ENCODE peak calls at places on chromosomes 11 and 22, in seven cellular contexts. One of them, this sample, is unnamed.

GRCh38 chr11:59562292-59562691 is 51.0 kb downstream of the OR4D9 start:
- DNase-seq in K562: no peak
- DNase-seq in upper lobe of left lung: no peak
- DNase-seq in CD8-positive, alpha-beta memory T cell: no peak
- DNase-seq in naive thymus-derived CD4-positive, alpha-beta T cell: no peak
- DNase-seq in uterus: no peak
- DNase-seq in aorta: no peak
- DNase-seq in this sample: no peak

GRCh38 chr11:23539556-23539955 is 679.3 kb upstream of the CCDC179 start:
- DNase-seq in K562: no peak
- DNase-seq in upper lobe of left lung: no peak
- DNase-seq in CD8-positive, alpha-beta memory T cell: no peak
- DNase-seq in naive thymus-derived CD4-positive, alpha-beta T cell: no peak
- DNase-seq in uterus: no peak
- DNase-seq in aorta: no peak
- DNase-seq in this sample: no peak

GRCh38 chr11:102940714-102941588 is 14.6 kb downstream of the MMP13 start:
- DNase-seq in K562: peak
- DNase-seq in upper lobe of left lung: no peak
- DNase-seq in CD8-positive, alpha-beta memory T cell: peak
- DNase-seq in naive thymus-derived CD4-positive, alpha-beta T cell: peak
- DNase-seq in uterus: peak
- DNase-seq in aorta: no peak
- DNase-seq in this sample: peak

GRCh38 chr11:44728085-44728410 is 1.3 kb downstream of the TSPAN18 start:
- DNase-seq in K562: no peak
- DNase-seq in upper lobe of left lung: no peak
- DNase-seq in CD8-positive, alpha-beta memory T cell: no peak
- DNase-seq in naive thymus-derived CD4-positive, alpha-beta T cell: no peak
- DNase-seq in uterus: no peak
- DNase-seq in aorta: no peak
- DNase-seq in this sample: no peak

GRCh38 chr11:119666463-119667131 is 62.4 kb downstream of the NECTIN1 start:
- DNase-seq in K562: peak
- DNase-seq in upper lobe of left lung: no peak
- DNase-seq in CD8-positive, alpha-beta memory T cell: peak
- DNase-seq in naive thymus-derived CD4-positive, alpha-beta T cell: peak
- DNase-seq in uterus: peak
- DNase-seq in aorta: peak
- DNase-seq in this sample: peak

GRCh38 chr11:56375324-56375723 is at the start of gene OR8U1:
- DNase-seq in K562: no peak
- DNase-seq in upper lobe of left lung: no peak
- DNase-seq in CD8-positive, alpha-beta memory T cell: no peak
- DNase-seq in naive thymus-derived CD4-positive, alpha-beta T cell: no peak
- DNase-seq in uterus: no peak
- DNase-seq in aorta: no peak
- DNase-seq in this sample: no peak

GRCh38 chr11:68120212-68121066 is 749 bp downstream of the CHKA start:
- DNase-seq in K562: peak
- DNase-seq in upper lobe of left lung: peak
- DNase-seq in CD8-positive, alpha-beta memory T cell: peak
- DNase-seq in naive thymus-derived CD4-positive, alpha-beta T cell: peak
- DNase-seq in uterus: peak
- DNase-seq in aorta: peak
- DNase-seq in this sample: peak

GRCh38 chr22:48940266-48940987 is 887.2 kb downstream of the BRD1 start:
- DNase-seq in K562: no peak
- DNase-seq in upper lobe of left lung: no peak
- DNase-seq in CD8-positive, alpha-beta memory T cell: no peak
- DNase-seq in naive thymus-derived CD4-positive, alpha-beta T cell: no peak
- DNase-seq in uterus: no peak
- DNase-seq in aorta: no peak
- DNase-seq in this sample: no peak

GRCh38 chr11:16612801-16613400 is 125.5 kb upstream of the C11orf58 start:
- DNase-seq in K562: no peak
- DNase-seq in upper lobe of left lung: no peak
- DNase-seq in CD8-positive, alpha-beta memory T cell: no peak
- DNase-seq in naive thymus-derived CD4-positive, alpha-beta T cell: no peak
- DNase-seq in uterus: no peak
- DNase-seq in aorta: no peak
- DNase-seq in this sample: no peak

GRCh38 chr22:35403356-35403755 is 3.4 kb downstream of the MCM5 start:
- DNase-seq in K562: no peak
- DNase-seq in upper lobe of left lung: no peak
- DNase-seq in CD8-positive, alpha-beta memory T cell: no peak
- DNase-seq in naive thymus-derived CD4-positive, alpha-beta T cell: no peak
- DNase-seq in uterus: no peak
- DNase-seq in aorta: no peak
- DNase-seq in this sample: no peak

GRCh38 chr22:22576244-22576988 is 17.4 kb upstream of the PRAME start:
- DNase-seq in K562: peak
- DNase-seq in upper lobe of left lung: no peak
- DNase-seq in CD8-positive, alpha-beta memory T cell: no peak
- DNase-seq in naive thymus-derived CD4-positive, alpha-beta T cell: no peak
- DNase-seq in uterus: no peak
- DNase-seq in aorta: peak
- DNase-seq in this sample: peak

GRCh38 chr11:34356576-34356917 is 1.3 kb downstream of the ABTB2 start:
- DNase-seq in K562: no peak
- DNase-seq in upper lobe of left lung: no peak
- DNase-seq in CD8-positive, alpha-beta memory T cell: peak
- DNase-seq in naive thymus-derived CD4-positive, alpha-beta T cell: no peak
- DNase-seq in uterus: peak
- DNase-seq in aorta: peak
- DNase-seq in this sample: no peak

GRCh38 chr11:3604169-3604568 is 37.6 kb downstream of the ART5 start:
- DNase-seq in K562: no peak
- DNase-seq in upper lobe of left lung: no peak
- DNase-seq in CD8-positive, alpha-beta memory T cell: no peak
- DNase-seq in naive thymus-derived CD4-positive, alpha-beta T cell: no peak
- DNase-seq in uterus: no peak
- DNase-seq in aorta: no peak
- DNase-seq in this sample: no peak

GRCh38 chr11:129102225-129102624 is 89.9 kb downstream of the ARHGAP32 start:
- DNase-seq in K562: no peak
- DNase-seq in upper lobe of left lung: no peak
- DNase-seq in CD8-positive, alpha-beta memory T cell: no peak
- DNase-seq in naive thymus-derived CD4-positive, alpha-beta T cell: no peak
- DNase-seq in uterus: no peak
- DNase-seq in aorta: no peak
- DNase-seq in this sample: no peak

GRCh38 chr22:21861290-21861848 is 6.1 kb downstream of the MAPK1 start:
- DNase-seq in K562: no peak
- DNase-seq in upper lobe of left lung: no peak
- DNase-seq in CD8-positive, alpha-beta memory T cell: no peak
- DNase-seq in naive thymus-derived CD4-positive, alpha-beta T cell: no peak
- DNase-seq in uterus: no peak
- DNase-seq in aorta: no peak
- DNase-seq in this sample: no peak

GRCh38 chr22:44920183-44920582 is 89.6 kb downstream of the PHF21B start:
- DNase-seq in K562: no peak
- DNase-seq in upper lobe of left lung: no peak
- DNase-seq in CD8-positive, alpha-beta memory T cell: no peak
- DNase-seq in naive thymus-derived CD4-positive, alpha-beta T cell: no peak
- DNase-seq in uterus: no peak
- DNase-seq in aorta: peak
- DNase-seq in this sample: no peak

GRCh38 chr22:38304526-38304925 is 12.7 kb downstream of the CSNK1E start:
- DNase-seq in K562: no peak
- DNase-seq in upper lobe of left lung: no peak
- DNase-seq in CD8-positive, alpha-beta memory T cell: no peak
- DNase-seq in naive thymus-derived CD4-positive, alpha-beta T cell: no peak
- DNase-seq in uterus: no peak
- DNase-seq in aorta: no peak
- DNase-seq in this sample: no peak

GRCh38 chr22:31501738-31502137 is 5.4 kb downstream of the SFI1 start:
- DNase-seq in K562: no peak
- DNase-seq in upper lobe of left lung: no peak
- DNase-seq in CD8-positive, alpha-beta memory T cell: no peak
- DNase-seq in naive thymus-derived CD4-positive, alpha-beta T cell: no peak
- DNase-seq in uterus: no peak
- DNase-seq in aorta: no peak
- DNase-seq in this sample: no peak
- H3K4me3 ChIP-seq in K562: no peak
- H3K4me3 ChIP-seq in upper lobe of left lung: no peak
- H3K4me3 ChIP-seq in CD8-positive, alpha-beta memory T cell: no peak
- H3K4me3 ChIP-seq in naive thymus-derived CD4-positive, alpha-beta T cell: no peak
- H3K4me3 ChIP-seq in uterus: no peak
- H3K4me3 ChIP-seq in aorta: no peak
- H3K4me3 ChIP-seq in this sample: no peak

GRCh38 chr11:62141111-62142042 is 17.6 kb downstream of the INCENP start:
- DNase-seq in K562: no peak
- DNase-seq in upper lobe of left lung: no peak
- DNase-seq in CD8-positive, alpha-beta memory T cell: no peak
- DNase-seq in naive thymus-derived CD4-positive, alpha-beta T cell: no peak
- DNase-seq in uterus: no peak
- DNase-seq in aorta: no peak
- DNase-seq in this sample: no peak

GRCh38 chr11:62144641-62145255 is 20.9 kb downstream of the INCENP start:
- DNase-seq in K562: no peak
- DNase-seq in upper lobe of left lung: no peak
- DNase-seq in CD8-positive, alpha-beta memory T cell: no peak
- DNase-seq in naive thymus-derived CD4-positive, alpha-beta T cell: no peak
- DNase-seq in uterus: no peak
- DNase-seq in aorta: peak
- DNase-seq in this sample: no peak

GRCh38 chr11:62142043-62142375 is 18.2 kb downstream of the INCENP start:
- DNase-seq in K562: no peak
- DNase-seq in upper lobe of left lung: no peak
- DNase-seq in CD8-positive, alpha-beta memory T cell: no peak
- DNase-seq in naive thymus-derived CD4-positive, alpha-beta T cell: no peak
- DNase-seq in uterus: no peak
- DNase-seq in aorta: no peak
- DNase-seq in this sample: no peak

GRCh38 chr11:62143727-62144126 is 19.9 kb downstream of the INCENP start:
- DNase-seq in K562: no peak
- DNase-seq in upper lobe of left lung: no peak
- DNase-seq in CD8-positive, alpha-beta memory T cell: no peak
- DNase-seq in naive thymus-derived CD4-positive, alpha-beta T cell: no peak
- DNase-seq in uterus: no peak
- DNase-seq in aorta: peak
- DNase-seq in this sample: no peak

DNA sequence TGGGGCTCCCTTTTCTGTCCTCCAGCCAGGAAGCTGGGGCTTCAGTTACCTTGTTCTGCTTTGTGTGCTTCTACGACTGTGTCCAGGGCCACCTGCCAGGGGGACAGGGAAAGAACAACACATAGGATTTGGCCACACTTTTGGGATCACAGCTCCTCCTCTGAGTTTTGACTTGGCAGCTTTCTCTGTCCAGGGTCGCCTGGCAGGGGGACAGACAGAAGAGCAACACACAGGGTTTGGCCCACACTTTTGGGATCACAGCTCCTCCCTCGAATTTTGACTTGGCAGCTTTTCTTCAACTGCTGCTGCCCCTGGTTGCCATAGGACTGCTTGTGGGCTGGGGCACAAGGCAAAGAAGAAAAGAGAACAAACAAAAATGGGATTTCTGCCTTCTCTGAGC is 19.1 kb downstream of the INCENP start:
- DNase-seq in K562: no peak
- DNase-seq in upper lobe of left lung: no peak
- DNase-seq in CD8-positive, alpha-beta memory T cell: no peak
- DNase-seq in naive thymus-derived CD4-positive, alpha-beta T cell: no peak
- DNase-seq in uterus: no peak
- DNase-seq in aorta: peak
- DNase-seq in this sample: no peak
- H3K27ac ChIP-seq in K562: no peak
- H3K27ac ChIP-seq in upper lobe of left lung: no peak
- H3K27ac ChIP-seq in CD8-positive, alpha-beta memory T cell: no peak
- H3K27ac ChIP-seq in naive thymus-derived CD4-positive, alpha-beta T cell: no peak
- H3K27ac ChIP-seq in uterus: no peak
- H3K27ac ChIP-seq in aorta: no peak
- H3K27ac ChIP-seq in this sample: no peak

DNA sequence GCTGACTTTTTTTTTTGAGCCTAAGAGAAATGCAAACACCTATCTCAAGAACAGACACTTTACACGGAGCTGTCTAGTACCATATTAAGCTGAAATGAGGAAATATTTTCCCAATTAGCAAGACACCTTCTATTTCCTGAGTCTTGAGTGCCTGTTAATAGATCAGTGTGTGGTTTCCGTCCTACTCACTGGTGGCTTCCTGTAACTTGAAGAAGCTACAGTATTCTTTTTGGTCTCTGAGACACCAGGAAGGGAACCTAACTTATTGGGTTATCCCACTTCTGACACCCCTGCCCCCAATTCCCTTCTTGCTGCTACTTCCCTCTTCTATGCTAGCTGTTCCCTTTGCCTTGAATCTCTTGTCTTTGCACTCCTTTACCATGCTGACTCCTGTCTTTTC is 92.7 kb downstream of the FDX1 start:
- DNase-seq in K562: peak
- DNase-seq in upper lobe of left lung: no peak
- DNase-seq in CD8-positive, alpha-beta memory T cell: no peak
- DNase-seq in naive thymus-derived CD4-positive, alpha-beta T cell: no peak
- DNase-seq in uterus: no peak
- DNase-seq in aorta: no peak
- DNase-seq in this sample: no peak
- H3K4me3 ChIP-seq in K562: no peak
- H3K4me3 ChIP-seq in upper lobe of left lung: no peak
- H3K4me3 ChIP-seq in CD8-positive, alpha-beta memory T cell: no peak
- H3K4me3 ChIP-seq in naive thymus-derived CD4-positive, alpha-beta T cell: no peak
- H3K4me3 ChIP-seq in uterus: no peak
- H3K4me3 ChIP-seq in aorta: no peak
- H3K4me3 ChIP-seq in this sample: no peak

GRCh38 chr11:125275905-125276634 is 111.5 kb downstream of the PKNOX2 start:
- DNase-seq in K562: no peak
- DNase-seq in upper lobe of left lung: no peak
- DNase-seq in CD8-positive, alpha-beta memory T cell: no peak
- DNase-seq in naive thymus-derived CD4-positive, alpha-beta T cell: no peak
- DNase-seq in uterus: no peak
- DNase-seq in aorta: no peak
- DNase-seq in this sample: no peak

GRCh38 chr11:125279680-125280079 is 115.1 kb downstream of the PKNOX2 start:
- DNase-seq in K562: no peak
- DNase-seq in upper lobe of left lung: no peak
- DNase-seq in CD8-positive, alpha-beta memory T cell: no peak
- DNase-seq in naive thymus-derived CD4-positive, alpha-beta T cell: no peak
- DNase-seq in uterus: no peak
- DNase-seq in aorta: no peak
- DNase-seq in this sample: no peak

GRCh38 chr11:125274309-125274708 is 109.8 kb downstream of the PKNOX2 start:
- DNase-seq in K562: no peak
- DNase-seq in upper lobe of left lung: no peak
- DNase-seq in CD8-positive, alpha-beta memory T cell: no peak
- DNase-seq in naive thymus-derived CD4-positive, alpha-beta T cell: no peak
- DNase-seq in uterus: no peak
- DNase-seq in aorta: no peak
- DNase-seq in this sample: no peak

GRCh38 chr11:125274774-125275173 is 110.2 kb downstream of the PKNOX2 start:
- DNase-seq in K562: no peak
- DNase-seq in upper lobe of left lung: no peak
- DNase-seq in CD8-positive, alpha-beta memory T cell: no peak
- DNase-seq in naive thymus-derived CD4-positive, alpha-beta T cell: no peak
- DNase-seq in uterus: no peak
- DNase-seq in aorta: no peak
- DNase-seq in this sample: no peak

DNA sequence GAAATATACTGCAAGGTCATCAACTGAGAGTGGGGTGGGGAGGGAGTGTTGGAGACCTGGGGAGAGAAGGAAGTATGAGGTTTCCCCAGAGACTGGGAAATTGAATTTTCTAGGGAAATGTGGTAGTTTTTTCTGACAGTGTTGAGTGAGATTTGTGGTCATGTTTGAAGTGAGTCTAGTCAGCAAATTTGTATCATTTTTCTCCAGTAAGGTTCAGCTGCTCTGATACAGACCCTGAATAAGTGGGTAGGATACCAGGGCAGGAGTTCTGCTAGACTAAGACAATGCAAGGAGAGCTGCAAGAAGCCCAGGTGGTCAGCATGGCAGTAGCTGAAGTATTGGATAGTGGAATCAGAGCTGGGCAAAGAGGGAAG is 112.1 kb downstream of the PKNOX2 start:
- DNase-seq in K562: no peak
- DNase-seq in upper lobe of left lung: no peak
- DNase-seq in CD8-positive, alpha-beta memory T cell: no peak
- DNase-seq in naive thymus-derived CD4-positive, alpha-beta T cell: no peak
- DNase-seq in uterus: no peak
- DNase-seq in aorta: no peak
- DNase-seq in this sample: no peak
- H3K27ac ChIP-seq in K562: no peak
- H3K27ac ChIP-seq in upper lobe of left lung: no peak
- H3K27ac ChIP-seq in CD8-positive, alpha-beta memory T cell: no peak
- H3K27ac ChIP-seq in naive thymus-derived CD4-positive, alpha-beta T cell: no peak
- H3K27ac ChIP-seq in uterus: no peak
- H3K27ac ChIP-seq in aorta: no peak
- H3K27ac ChIP-seq in this sample: no peak